ENCODE peak calls at places on chromosomes 16 and 17, in eight cellular contexts. D, Y, O, N, F, T, L and I are unnamed samples.

GRCh38 chr16:3188925-3189825 is 1.2 kb downstream of the OR1F1 start:
- DNase-seq in F (peak), O (no peak), N (peak), Y (no peak), T (peak), L (peak), D (no peak), I (no peak)

GRCh38 chr17:75877752-75878173 is 618 bp downstream of the TRIM47 start:
- DNase-seq in O (peak), L (peak), F (peak), Y (peak), N (peak), T (peak), D (peak), I (peak)

GRCh38 chr16:87099001-87099740 is 218.0 kb downstream of the C16orf95 start:
- DNase-seq in D (no peak), N (no peak), F (no peak), T (no peak), Y (no peak), L (no peak), O (no peak), I (no peak)

GRCh38 chr16:11333696-11334095 is 11.6 kb upstream of the RMI2 start:
- DNase-seq in L (no peak), O (no peak), N (no peak), T (no peak), F (no peak), D (no peak), Y (no peak), I (peak)

GRCh38 chr17:7834554-7834890 is 505 bp downstream of the KDM6B start:
- DNase-seq in Y (peak), L (peak), F (no peak), D (peak), N (no peak), T (no peak), O (peak), I (no peak)

GRCh38 chr17:76394166-76394565 is 9.8 kb downstream of the SPHK1 start:
- DNase-seq in T (no peak), F (no peak), D (no peak), O (no peak), N (no peak), Y (no peak), L (no peak), I (no peak)

GRCh38 chr17:17026163-17026562 is 16.1 kb upstream of the MPRIP start:
- DNase-seq in L (no peak), Y (no peak), F (no peak), O (no peak), N (no peak), T (no peak), D (no peak), I (no peak)

GRCh38 chr16:50326835-50327465 is 41.8 kb downstream of the BRD7 start:
- DNase-seq in N (peak), F (peak), L (no peak), O (no peak), D (no peak), T (peak), Y (peak), I (peak)

GRCh38 chr17:37475713-37476420 is 13.8 kb upstream of the DUSP14 start:
- DNase-seq in F (peak), Y (no peak), L (no peak), N (no peak), T (no peak), O (no peak), D (no peak), I (no peak)

GRCh38 chr16:50552476-50553101 is 4.4 kb downstream of the NKD1 start:
- DNase-seq in F (no peak), O (no peak), N (no peak), L (no peak), Y (no peak), D (no peak), T (no peak), I (no peak)

GRCh38 chr17:6209829-6210228 is 139.7 kb downstream of the WSCD1 start:
- DNase-seq in D (no peak), T (no peak), O (no peak), N (no peak), L (no peak), Y (no peak), F (no peak), I (no peak)

GRCh38 chr17:46964315-46965265 is 14.5 kb downstream of the RPRML start:
- DNase-seq in F (no peak), O (no peak), D (peak), T (peak), L (no peak), N (peak), Y (no peak), I (no peak)

GRCh38 chr17:17224137-17224536 is 12.8 kb downstream of the FLCN start:
- DNase-seq in T (no peak), F (no peak), D (no peak), L (no peak), N (no peak), O (no peak), Y (no peak), I (no peak)

GRCh38 chr16:79618712-79619050 is 18.1 kb upstream of the MAF start:
- DNase-seq in L (no peak), F (no peak), T (no peak), Y (no peak), N (no peak), O (no peak), D (no peak), I (no peak)

GRCh38 chr16:54503011-54503410 is 216.4 kb upstream of the IRX3 start:
- DNase-seq in N (peak), F (peak), O (no peak), D (no peak), Y (no peak), L (peak), T (no peak), I (no peak)

GRCh38 chr17:29828676-29829291 is 101.2 kb downstream of the SSH2 start:
- DNase-seq in N (no peak), F (no peak), D (no peak), L (no peak), O (no peak), T (no peak), Y (no peak), I (no peak)

GRCh38 chr17:10294162-10294561 is 78.6 kb downstream of the MYH13 start:
- DNase-seq in D (no peak), F (no peak), L (no peak), Y (no peak), N (no peak), T (no peak), O (no peak), I (no peak)

GRCh38 chr16:8370374-8371015 is 219.8 kb downstream of the TMEM114 start:
- DNase-seq in T (no peak), N (no peak), F (no peak), O (no peak), Y (no peak), D (no peak), L (peak), I (no peak)

GRCh38 chr16:22195695-22196558 is 10.2 kb upstream of the EEF2K start:
- DNase-seq in O (peak), F (peak), T (peak), L (peak), Y (peak), N (peak), D (peak), I (peak)

GRCh38 chr16:16073884-16074781 is 124.7 kb downstream of the ABCC1 start:
- DNase-seq in N (peak), T (peak), D (no peak), O (no peak), L (no peak), Y (no peak), F (peak), I (peak)

GRCh38 chr16:23448392-23448791 is 4.6 kb downstream of the COG7 start:
- DNase-seq in N (no peak), Y (no peak), F (no peak), O (no peak), D (no peak), T (peak), L (peak), I (no peak)

GRCh38 chr16:54931757-54932660 is 1.3 kb downstream of the IRX5 start:
- DNase-seq in L (no peak), O (no peak), F (no peak), T (peak), D (no peak), N (no peak), Y (no peak), I (peak)

GRCh38 chr17:2950846-2951245 is 112.6 kb downstream of the OR1D5 start:
- DNase-seq in T (no peak), F (no peak), Y (no peak), O (no peak), L (no peak), D (no peak), N (no peak), I (no peak)

GRCh38 chr17:20890338-20890737 is 152.5 kb downstream of the USP22 start:
- DNase-seq in O (no peak), F (no peak), T (no peak), L (no peak), D (no peak), Y (no peak), N (no peak), I (no peak)

DNA sequence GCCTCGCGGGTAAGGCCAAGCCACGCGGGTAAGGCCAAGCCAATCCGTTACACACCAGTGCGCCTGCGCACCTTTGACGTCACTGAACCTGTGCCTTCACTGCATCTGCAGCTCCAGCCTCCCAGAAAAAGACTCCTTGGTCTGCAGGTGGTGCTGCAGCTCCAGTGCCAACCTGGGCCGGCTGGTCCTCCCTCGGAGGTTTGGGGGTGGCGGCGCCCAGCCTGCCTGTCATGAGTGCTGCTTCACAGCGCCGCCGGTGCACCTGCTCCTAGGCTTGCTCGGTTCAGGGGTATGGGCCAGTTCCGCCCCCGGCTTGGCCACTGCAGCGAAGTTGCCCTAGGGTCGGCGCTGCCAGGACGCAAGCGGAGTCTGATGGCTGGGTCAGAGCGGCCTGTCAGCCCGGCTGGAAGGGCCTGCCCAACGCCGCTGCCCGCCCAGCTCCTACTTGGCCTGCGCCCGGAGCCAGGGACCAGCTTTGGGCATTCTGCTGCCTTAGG is 146.6 kb downstream of the USP22 start:
- DNase-seq in L (peak), F (peak), O (no peak), N (no peak), Y (peak), D (peak), T (peak), I (no peak)
- TF ChIP-seq CTCF in L (no peak), F (peak), O (peak), N (no peak), Y (no peak), D (no peak), T (peak), I (no peak)

GRCh38 chr16:71625113-71625850 is 702 bp upstream of the MARVELD3 start:
- DNase-seq in F (no peak), O (no peak), D (no peak), N (no peak), L (no peak), T (no peak), Y (no peak), I (no peak)

GRCh38 chr16:71628810-71629209 is 2.8 kb downstream of the MARVELD3 start:
- DNase-seq in F (peak), N (peak), Y (no peak), D (no peak), T (peak), O (no peak), L (no peak), I (no peak)

GRCh38 chr16:71627631-71628236 is 1.8 kb downstream of the MARVELD3 start:
- DNase-seq in O (no peak), F (no peak), D (no peak), N (peak), Y (no peak), L (peak), T (no peak), I (no peak)

GRCh38 chr16:71626018-71626857 is at the start of gene MARVELD3:
- DNase-seq in L (peak), O (peak), Y (peak), D (no peak), T (no peak), N (no peak), F (no peak), I (no peak)

GRCh38 chr16:71626858-71627213 is 852 bp downstream of the MARVELD3 start:
- DNase-seq in T (no peak), L (peak), F (no peak), D (no peak), N (no peak), Y (no peak), O (peak), I (no peak)
- H3K4me3 ChIP-seq in T (no peak), L (peak), F (no peak), D (peak), N (peak), Y (peak), O (peak), I (no peak)

GRCh38 chr17:60590075-60590474 is 9.9 kb upstream of the PPM1D start:
- DNase-seq in Y (no peak), T (no peak), L (no peak), D (no peak), F (no peak), N (no peak), O (no peak), I (no peak)

GRCh38 chr17:60583008-60583407 is 17.0 kb upstream of the PPM1D start:
- DNase-seq in T (no peak), L (no peak), F (no peak), D (no peak), O (no peak), Y (no peak), N (no peak), I (no peak)

GRCh38 chr17:60585887-60586286 is 14.1 kb upstream of the PPM1D start:
- DNase-seq in T (no peak), L (no peak), O (no peak), Y (no peak), F (no peak), N (no peak), D (no peak), I (no peak)

GRCh38 chr17:60586288-60586974 is 13.6 kb upstream of the PPM1D start:
- DNase-seq in O (no peak), L (no peak), D (no peak), T (peak), Y (no peak), F (peak), N (peak), I (peak)
- TF ChIP-seq CTCF in O (no peak), L (no peak), D (no peak), T (peak), Y (no peak), F (peak), N (peak), I (peak)

GRCh38 chr17:82642022-82642421 is 6.2 kb downstream of the WDR45B start:
- DNase-seq in L (no peak), F (no peak), N (no peak), D (no peak), Y (no peak), O (no peak), T (no peak), I (no peak)
- H3K4me3 ChIP-seq in L (no peak), F (no peak), N (no peak), D (no peak), Y (no peak), O (no peak), T (no peak), I (no peak)